ENCODE peak calls at places on chromosomes 1 and 21, in ten cellular contexts. G, H, Y, D, L, P, K, Z, A and R are unnamed samples.

GRCh38 chr1:178986204-178986603 is 39.5 kb upstream of the FAM20B start:
- DNase-seq in K (no peak), H (no peak), P (no peak), G (no peak), Y (no peak), Z (no peak), D (no peak), A (no peak), L (no peak), R (no peak)

GRCh38 chr21:36630485-36631206 is 68.3 kb upstream of the SIM2 start:
- DNase-seq in H (peak), G (peak), D (peak), P (peak), Y (peak), L (peak), Z (peak), K (peak), A (peak), R (peak)

GRCh38 chr1:942864-943533 is 16.1 kb downstream of the NOC2L start:
- DNase-seq in Y (peak), L (peak), P (no peak), G (no peak), K (peak), D (no peak), Z (no peak), A (no peak), H (peak), R (no peak)

GRCh38 chr1:201072149-201072548 is 40.1 kb downstream of the CACNA1S start:
- DNase-seq in G (no peak), A (no peak), H (no peak), Z (no peak), K (no peak), Y (no peak), D (no peak), L (no peak), P (peak), R (no peak)

GRCh38 chr1:65343286-65343685 is 33.9 kb downstream of the DNAJC6 start:
- DNase-seq in G (no peak), A (no peak), Z (no peak), K (no peak), Y (no peak), P (no peak), D (no peak), H (no peak), L (no peak), R (no peak)

GRCh38 chr21:33259428-33259827 is 6.7 kb upstream of the IL10RB start:
- DNase-seq in P (no peak), L (no peak), Y (no peak), Z (no peak), D (no peak), H (no peak), A (no peak), K (no peak), G (no peak), R (no peak)

GRCh38 chr1:192088496-192088895 is 69.8 kb upstream of the RGS18 start:
- DNase-seq in A (no peak), H (no peak), Z (no peak), D (no peak), L (no peak), Y (no peak), P (no peak), G (no peak), K (no peak), R (no peak)

GRCh38 chr1:68363346-68363745 is 86.4 kb downstream of the RPE65 start:
- DNase-seq in L (no peak), Y (no peak), K (no peak), Z (no peak), A (no peak), G (no peak), D (no peak), H (no peak), P (no peak), R (no peak)

GRCh38 chr1:200033511-200034261 is 6.2 kb downstream of the NR5A2 start:
- DNase-seq in D (no peak), L (no peak), K (no peak), Y (no peak), P (no peak), H (no peak), G (no peak), A (no peak), Z (no peak), R (no peak)

GRCh38 chr1:55213029-55213884 is 1.9 kb downstream of the USP24 start:
- DNase-seq in P (no peak), G (no peak), H (no peak), Z (no peak), Y (no peak), K (no peak), L (no peak), D (no peak), A (no peak), R (no peak)

GRCh38 chr1:54485417-54485816 is 62.6 kb upstream of the ACOT11 start:
- DNase-seq in G (no peak), Y (no peak), Z (no peak), P (no peak), L (no peak), D (no peak), K (no peak), A (no peak), H (no peak), R (no peak)

GRCh38 chr1:211485480-211485857 is 6.5 kb downstream of the RD3 start:
- DNase-seq in D (no peak), Z (no peak), A (no peak), Y (no peak), H (no peak), L (no peak), P (no peak), K (no peak), G (no peak), R (no peak)

GRCh38 chr1:54804471-54805132 is 3.5 kb upstream of the TTC22 start:
- DNase-seq in D (no peak), P (no peak), G (peak), Y (no peak), K (no peak), A (no peak), H (no peak), Z (no peak), L (peak), R (no peak)

GRCh38 chr1:152673016-152673415 is 2.1 kb upstream of the LCE2C start:
- DNase-seq in Z (no peak), P (no peak), H (no peak), L (no peak), K (no peak), D (no peak), Y (no peak), G (no peak), A (no peak), R (no peak)

GRCh38 chr1:42318601-42319000 is 16.4 kb downstream of the FOXJ3 start:
- DNase-seq in H (no peak), P (no peak), G (no peak), Z (no peak), A (no peak), Y (no peak), L (no peak), D (no peak), K (no peak), R (no peak)

GRCh38 chr1:244854175-244854574 is 10.2 kb downstream of the HNRNPU start:
- DNase-seq in L (no peak), D (no peak), K (no peak), P (no peak), A (no peak), H (no peak), Z (no peak), G (no peak), Y (no peak), R (no peak)

GRCh38 chr1:203422656-203423055 is 53.0 kb upstream of the PRELP start:
- DNase-seq in P (no peak), G (no peak), A (no peak), H (no peak), L (no peak), Y (no peak), K (no peak), D (no peak), Z (no peak), R (no peak)

GRCh38 chr1:109193653-109194590 is 19.8 kb upstream of the SARS1 start:
- DNase-seq in G (peak), H (peak), D (no peak), Z (peak), K (no peak), L (peak), A (no peak), Y (no peak), P (peak), R (no peak)

GRCh38 chr1:92784051-92784638 is 763 bp downstream of the EVI5 start:
- DNase-seq in G (peak), H (peak), K (no peak), P (peak), L (no peak), D (no peak), A (no peak), Z (no peak), Y (peak), R (no peak)

GRCh38 chr1:219533280-219533679 is 79.6 kb downstream of the ZC3H11B start:
- DNase-seq in A (no peak), D (no peak), Y (peak), P (no peak), H (no peak), L (no peak), Z (no peak), G (no peak), K (peak), R (no peak)

GRCh38 chr1:3247521-3248031 is 178.6 kb downstream of the PRDM16 start:
- DNase-seq in H (no peak), L (no peak), A (no peak), P (no peak), K (no peak), Z (no peak), D (no peak), Y (no peak), G (no peak), R (no peak)

GRCh38 chr21:18147678-18148077 is 97.0 kb upstream of the CHODL start:
- DNase-seq in P (no peak), D (no peak), H (no peak), G (no peak), K (no peak), A (no peak), Z (no peak), Y (no peak), L (no peak), R (no peak)

GRCh38 chr1:25037174-25038074 is 107.3 kb upstream of the RUNX3 start:
- DNase-seq in P (peak), G (peak), Z (no peak), H (no peak), D (no peak), L (no peak), A (no peak), K (no peak), Y (no peak), R (peak)

GRCh38 chr1:173997796-173998195 is 24.4 kb downstream of the RC3H1 start:
- DNase-seq in H (no peak), L (no peak), K (no peak), D (no peak), G (no peak), Y (no peak), P (no peak), A (no peak), Z (no peak), R (no peak)

GRCh38 chr1:151196292-151196800 is 2.0 kb upstream of the PIP5K1A start:
- DNase-seq in P (peak), A (no peak), G (peak), Z (peak), L (peak), Y (peak), D (peak), K (peak), H (peak), R (peak)

GRCh38 chr1:37739222-37739621 is 25.7 kb downstream of the EPHA10 start:
- DNase-seq in D (no peak), G (no peak), Z (no peak), A (no peak), L (no peak), H (no peak), P (no peak), K (no peak), Y (no peak), R (peak)

GRCh38 chr1:66733348-66734017 is 18.8 kb upstream of the DYNLT5 start:
- DNase-seq in Z (no peak), L (no peak), H (no peak), P (peak), K (no peak), A (no peak), Y (no peak), G (no peak), D (no peak), R (no peak)

GRCh38 chr1:175757381-175758015 is 14.1 kb upstream of the TNR start:
- DNase-seq in P (peak), K (no peak), L (no peak), G (no peak), D (no peak), H (no peak), Y (peak), A (no peak), Z (no peak), R (peak)

GRCh38 chr1:53766766-53767409 is 27.9 kb upstream of the GLIS1 start:
- DNase-seq in Z (no peak), D (no peak), L (no peak), G (no peak), K (no peak), P (peak), Y (no peak), A (no peak), H (no peak), R (no peak)

GRCh38 chr1:185393205-185393604 is 76.2 kb upstream of the IVNS1ABP start:
- DNase-seq in L (no peak), K (no peak), Y (no peak), G (no peak), A (no peak), P (no peak), Z (no peak), D (no peak), H (no peak), R (no peak)

GRCh38 chr1:96482615-96483014 is 239.0 kb upstream of the PTBP2 start:
- DNase-seq in L (no peak), Y (no peak), G (no peak), D (no peak), Z (no peak), K (no peak), H (no peak), A (no peak), P (no peak), R (no peak)

GRCh38 chr1:61270761-61271411 is 188.5 kb downstream of the NFIA start:
- DNase-seq in H (no peak), P (peak), D (no peak), Z (no peak), K (no peak), Y (no peak), L (no peak), G (peak), A (no peak), R (no peak)